ENCODE peak calls at places on chromosomes 4 and X, in four cellular contexts. C, O, G and E are unnamed samples.

GRCh38 chr4:153166971-153167501 is 37.2 kb upstream of the TRIM2 start:
- DNase-seq in C (no peak), O (no peak), G (peak; percentile 73), E (no peak)

GRCh38 chr4:126777649-126778048 is 855.1 kb upstream of the INTU start:
- DNase-seq in C (no peak), O (no peak), G (peak; percentile 25), E (no peak)

GRCh38 chrX:23311731-23312130 is 22.9 kb upstream of the PTCHD1 start:
- DNase-seq in C (no peak), O (no peak), G (no peak), E (no peak)

GRCh38 chr4:92234393-92235176 is 69.2 kb upstream of the GRID2 start:
- DNase-seq in C (no peak), O (no peak), G (peak; percentile 94), E (no peak)

GRCh38 chr4:102319594-102319993 is 25.7 kb downstream of the SLC39A8 start:
- DNase-seq in C (no peak), O (no peak), G (no peak), E (no peak)

GRCh38 chr4:118087366-118087765 is 53.1 kb downstream of the NDST3 start:
- DNase-seq in C (no peak), O (no peak), G (no peak), E (no peak)

GRCh38 chrX:47229427-47229826 is 3.4 kb upstream of the USP11 start:
- DNase-seq in C (no peak), O (no peak), G (no peak), E (no peak)

GRCh38 chrX:43500996-43501694 is 155.0 kb upstream of the MAOA start:
- DNase-seq in C (no peak), O (peak; percentile 18), G (peak; percentile 3), E (no peak)

GRCh38 chrX:73851014-73852009 is 288.3 kb downstream of the CHIC1 start:
- DNase-seq in C (no peak), O (no peak), G (peak; percentile 95), E (no peak)

GRCh38 chr4:72077346-72077745 is 45.5 kb downstream of the NPFFR2 start:
- DNase-seq in C (no peak), O (no peak), G (no peak), E (no peak)

GRCh38 chrX:134654398-134655012 is 3.8 kb downstream of the PLAC1 start:
- DNase-seq in C (no peak), O (no peak), G (no peak), E (no peak)

GRCh38 chrX:38081926-38082708 is 75.8 kb downstream of the SYTL5 start:
- DNase-seq in C (no peak), O (no peak), G (no peak), E (no peak)

GRCh38 chr4:164779811-164780216 is 25.9 kb downstream of the SMIM31 start:
- DNase-seq in C (no peak), O (peak; percentile 63), G (peak; percentile 17), E (no peak)

GRCh38 chrX:104679175-104679574 is 113.2 kb downstream of the IL1RAPL2 start:
- DNase-seq in C (no peak), O (no peak), G (no peak), E (no peak)
- H3K27ac ChIP-seq in C (no peak overlapping the region), O (no peak overlapping the region), G (no peak overlapping the region), E (no peak overlapping the region)

DNA sequence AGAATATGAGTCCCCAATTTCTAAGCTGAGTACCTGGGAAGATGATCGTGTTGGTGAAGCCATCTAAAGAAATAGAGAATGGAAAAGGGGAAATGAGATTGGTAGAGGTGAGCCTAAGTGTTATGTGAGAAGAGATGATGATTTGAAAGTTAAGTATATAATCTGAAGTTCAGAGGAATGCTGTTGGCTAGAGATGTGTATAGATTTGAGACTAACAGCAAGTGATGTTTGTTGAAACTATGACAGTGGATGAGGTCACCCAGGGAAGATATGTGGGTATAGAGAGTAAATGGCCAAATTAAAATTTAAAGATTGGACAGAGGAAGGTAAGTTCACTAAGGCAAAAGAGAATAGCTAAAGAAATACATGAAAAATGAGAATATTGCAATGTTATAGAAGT is 324.2 kb downstream of the MAPK10 start:
- DNase-seq in C (no peak), O (no peak), G (peak; percentile 61), E (no peak)
- H3K4me1 ChIP-seq in C (peaks cover 26% of the 10 kb centered on the region), O (peaks cover 38% of the 10 kb centered on the region), G (peaks cover 35% of the 10 kb centered on the region), E (peaks cover 36% of the 10 kb centered on the region)

GRCh38 chrX:35382966-35383365 is 415.2 kb upstream of the MAGEB16 start:
- DNase-seq in C (no peak), O (no peak), G (no peak), E (no peak)

DNA sequence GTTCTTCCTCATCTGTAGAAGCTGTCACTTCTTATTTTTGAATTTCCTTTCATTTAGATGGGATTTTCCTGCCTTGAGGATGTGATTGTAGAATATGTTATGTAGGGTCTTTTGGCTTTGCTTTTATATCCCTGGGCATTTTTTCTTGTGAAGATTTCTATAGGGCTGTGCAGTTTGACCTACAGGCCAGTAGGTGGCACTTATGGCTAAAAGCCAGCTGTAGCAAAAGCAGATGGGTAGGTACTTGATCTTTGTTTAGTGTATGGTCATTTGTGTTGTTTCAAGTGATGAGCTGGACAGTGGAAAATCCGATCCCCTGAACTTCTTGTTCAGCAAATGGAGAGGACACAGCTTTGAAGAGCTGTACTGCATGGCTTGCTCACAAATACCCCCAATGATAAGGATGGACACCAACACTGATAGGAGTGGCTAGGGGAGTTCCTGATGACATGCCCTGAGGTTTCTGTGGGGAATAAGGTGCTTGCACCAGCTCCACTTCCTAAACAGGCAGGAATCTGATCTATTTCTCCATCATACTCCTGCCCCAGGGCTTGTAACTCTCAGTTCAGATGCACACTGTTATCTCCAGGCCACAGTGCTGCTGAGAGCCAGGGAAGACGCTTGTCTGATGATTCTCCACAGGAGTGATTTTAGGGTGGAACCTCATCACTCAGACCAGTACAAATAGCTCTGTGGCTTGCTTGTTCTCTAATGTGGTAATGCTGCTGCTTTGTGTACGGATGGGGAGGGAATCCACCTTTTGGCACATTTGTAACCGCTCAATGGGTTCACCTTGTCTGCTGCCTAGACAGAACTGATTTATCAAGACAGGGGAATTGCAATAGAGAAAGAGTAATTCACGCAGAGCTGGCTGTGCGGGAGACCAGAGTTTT is 417.1 kb upstream of the MAGEB16 start:
- DNase-seq in C (no peak), O (peak; percentile 47), G (peak; percentile 42), E (no peak)
- TF ChIP-seq CTCF in C (peak; percentile 32), O (peak; percentile 42), G (peak; percentile 90), E (peak; percentile 71)

GRCh38 chr4:2797188-2797544 is 4.3 kb downstream of the SH3BP2 start:
- DNase-seq in C (peak; percentile 73), O (no peak), G (no peak), E (peak; percentile 55)
- H3K27ac ChIP-seq in C (peak overlapping the region; percentile 84), O (no peak overlapping the region), G (no peak overlapping the region), E (peak overlapping the region; percentile 86)

GRCh38 chr4:23932935-23933334 is 43.1 kb upstream of the PPARGC1A start:
- DNase-seq in C (no peak), O (no peak), G (no peak), E (no peak)
- H3K4me1 ChIP-seq in C (peaks cover 68% of the 10 kb centered on the region), O (peaks cover 20% of the 10 kb centered on the region), G (peaks cover 7% of the 10 kb centered on the region), E (no peaks in the 10 kb centered on the region)